ENCODE peak calls at places on chromosomes 16 and 17, in four cellular contexts. U is esophagus muscularis mucosa, I is transverse colon, G is stomach. E is an unnamed sample.

GRCh38 chr17:70169707-70170597 is 620 bp downstream of the KCNJ2 start:
- DNase-seq in U (no peak), G (no peak), I (no peak), E (no peak)

GRCh38 chr17:59451706-59452105 is 113.7 kb upstream of the DHX40 start:
- DNase-seq in U (no peak), I (no peak), G (no peak), E (no peak)

GRCh38 chr17:81868674-81869220 is 2.4 kb downstream of the ARHGDIA start:
- DNase-seq in G (no peak), I (peak), U (no peak), E (no peak)

GRCh38 chr16:83338941-83339340 is 468.8 kb upstream of the HSBP1 start:
- DNase-seq in I (no peak), G (no peak), U (no peak), E (no peak)

GRCh38 chr17:8935194-8935593 is 30.3 kb downstream of the PIK3R5 start:
- DNase-seq in I (no peak), U (no peak), G (no peak), E (no peak)

GRCh38 chr17:77437017-77437416 is 296.2 kb downstream of the SEC14L1 start:
- DNase-seq in I (peak), U (no peak), G (no peak), E (no peak)

GRCh38 chr17:80252871-80253270 is 7.8 kb upstream of the RNF213 start:
- DNase-seq in I (peak), U (no peak), G (peak), E (peak)

GRCh38 chr17:9880582-9880999 is 24.5 kb downstream of the RCVRN start:
- DNase-seq in I (no peak), U (no peak), G (no peak), E (no peak)

GRCh38 chr17:2849327-2849670 is 53.1 kb downstream of the RAP1GAP2 start:
- DNase-seq in I (no peak), G (no peak), U (no peak), E (no peak)

GRCh38 chr16:69311533-69312388 is 611 bp downstream of the VPS4A start:
- DNase-seq in G (peak), U (no peak), I (peak), E (no peak)
- TF ChIP-seq CTCF in G (no peak), U (no peak), I (no peak), E (no peak)

DNA sequence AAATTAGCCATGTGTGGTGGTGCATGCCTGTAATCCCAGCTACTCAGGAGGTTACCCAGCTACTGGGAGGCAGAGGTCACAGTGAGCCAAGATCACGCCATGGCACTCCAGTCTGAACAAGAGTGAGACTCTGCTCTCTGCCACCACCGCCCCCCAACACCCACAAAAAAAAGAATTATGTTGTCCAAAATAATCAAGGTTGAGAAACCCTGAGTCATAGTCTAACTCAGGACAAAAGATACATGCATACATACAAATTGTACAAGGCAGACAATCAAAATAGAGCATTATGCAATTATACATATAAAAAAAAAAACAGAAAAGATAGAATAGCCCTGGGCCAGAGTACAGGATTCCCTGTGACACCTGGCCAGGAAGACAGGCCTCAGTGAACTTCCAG is 6.6 kb upstream of the KPNB1 start:
- DNase-seq in U (no peak), I (no peak), G (no peak), E (no peak)
- TF ChIP-seq POLR2A in U (no peak), I (no peak), G (no peak), E (no peak)

GRCh38 chr17:76267051-76267576 is 2.0 kb downstream of the UBALD2 start:
- DNase-seq in U (no peak), G (no peak), I (no peak), E (no peak)
- TF ChIP-seq POLR2AphosphoS5 in U (no peak), G (no peak), I (no peak), E (no peak)

GRCh38 chr17:34305061-34305460 is 14.2 kb upstream of the CCL8 start:
- DNase-seq in G (no peak), U (no peak), I (no peak), E (no peak)

GRCh38 chr17:34307110-34307509 is 12.1 kb upstream of the CCL8 start:
- DNase-seq in G (no peak), I (no peak), U (peak), E (no peak)

GRCh38 chr17:34305606-34306005 is 13.6 kb upstream of the CCL8 start:
- DNase-seq in U (peak), I (no peak), G (no peak), E (no peak)

GRCh38 chr17:34308376-34308775 is 10.9 kb upstream of the CCL8 start:
- DNase-seq in I (no peak), G (no peak), U (peak), E (no peak)

GRCh38 chr17:34306466-34306865 is 12.8 kb upstream of the CCL8 start:
- DNase-seq in U (peak), G (no peak), I (no peak), E (no peak)
- TF ChIP-seq CTCF in U (peak), G (no peak), I (no peak), E (no peak)

E was measured in breast epithelium.